ENCODE peak calls at places on chromosomes 7 and 10, in four cellular contexts. V, X, S and L are unnamed samples.

GRCh38 chr10:78318305-78318704 is 284.6 kb downstream of the RPS24 start:
- DNase-seq in V (no peak), X (no peak), S (no peak), L (no peak)

GRCh38 chr10:116197961-116198360 is 75.0 kb downstream of the GFRA1 start:
- DNase-seq in V (no peak), X (no peak), S (no peak), L (no peak)

GRCh38 chr7:47936323-47936722 is 11.9 kb downstream of the PKD1L1 start:
- DNase-seq in V (no peak), X (no peak), S (no peak), L (no peak)

GRCh38 chr10:10044959-10045764 is 972.5 kb upstream of the CELF2 start:
- DNase-seq in V (no peak), X (no peak), S (no peak), L (no peak)

GRCh38 chr7:121620206-121620605 is 224.1 kb upstream of the FAM3C start:
- DNase-seq in V (no peak), X (no peak), S (no peak), L (no peak)

GRCh38 chr10:22137542-22137941 is 80.3 kb downstream of the EBLN1 start:
- DNase-seq in V (no peak), X (no peak), S (no peak), L (no peak)

GRCh38 chr7:104982308-104982755 is 31.7 kb upstream of the KMT2E start:
- DNase-seq in V (no peak), X (no peak), S (peak), L (no peak)

GRCh38 chr7:151727579-151728285 is 149.2 kb downstream of the PRKAG2 start:
- DNase-seq in V (no peak), X (peak), S (peak), L (no peak)

GRCh38 chr10:85959239-85959638 is 407.4 kb downstream of the GRID1 start:
- DNase-seq in V (no peak), X (no peak), S (no peak), L (no peak)

GRCh38 chr10:117218654-117219053 is 21.4 kb downstream of the KCNK18 start:
- DNase-seq in V (no peak), X (no peak), S (peak), L (no peak)

GRCh38 chr10:31315453-31315852 is 3.6 kb upstream of the ZEB1 start:
- DNase-seq in V (no peak), X (no peak), S (no peak), L (no peak)

GRCh38 chr7:34107306-34107705 is 202.0 kb downstream of the BMPER start:
- DNase-seq in V (no peak), X (no peak), S (no peak), L (no peak)

GRCh38 chr7:154289119-154289518 is 236.9 kb downstream of the DPP6 start:
- DNase-seq in V (no peak), X (no peak), S (no peak), L (no peak)

GRCh38 chr7:47170516-47170915 is 411.4 kb downstream of the TNS3 start:
- DNase-seq in V (no peak), X (no peak), S (no peak), L (no peak)

GRCh38 chr7:90298145-90299038 is 22.7 kb downstream of the FAM237B start:
- DNase-seq in V (peak), X (peak), S (peak), L (no peak)

DNA sequence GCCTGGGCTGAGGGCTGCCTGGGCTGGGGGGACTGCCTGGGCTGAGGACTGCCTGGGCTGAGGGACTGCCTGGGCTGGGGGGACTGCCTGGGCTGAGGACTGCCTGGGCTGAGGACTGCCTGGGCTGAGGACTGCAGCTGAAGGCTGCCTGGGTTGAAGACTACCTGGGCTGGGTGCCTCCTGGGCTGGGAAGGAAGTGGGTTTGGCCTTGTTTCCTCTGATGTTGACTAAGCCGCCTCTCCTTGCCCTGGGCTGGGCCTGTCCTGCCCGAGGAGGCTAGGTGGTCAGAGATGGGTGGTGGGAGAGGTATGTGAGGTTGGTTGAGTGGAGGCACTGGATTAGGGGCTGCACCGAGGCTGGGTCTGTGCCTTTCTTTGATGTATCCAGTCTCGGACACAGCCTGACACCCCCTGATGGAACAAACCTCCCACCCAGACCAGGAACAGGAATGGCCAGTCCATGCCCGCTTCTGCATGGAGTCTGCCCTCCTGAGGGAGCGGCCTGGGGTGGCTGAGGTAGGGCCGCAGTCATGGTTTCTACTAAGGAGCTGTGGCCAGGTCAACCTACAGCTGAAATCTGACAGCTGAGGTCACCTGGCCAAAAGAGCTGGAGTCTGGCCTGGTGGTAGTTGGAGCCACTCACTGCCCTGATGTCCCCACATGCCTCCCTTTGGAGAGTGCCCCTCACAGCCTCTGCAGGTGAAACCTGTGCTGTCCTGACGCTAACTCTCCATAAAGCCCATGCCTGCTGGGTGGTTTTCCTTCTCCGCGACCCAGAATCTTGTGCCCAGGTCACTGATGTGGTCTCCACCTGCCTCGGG is 22.3 kb downstream of the SCART1 start:
- DNase-seq in V (no peak), X (peak), S (no peak), L (no peak)
- TF ChIP-seq CTCF in V (no peak), X (no peak), S (no peak), L (no peak)

DNA sequence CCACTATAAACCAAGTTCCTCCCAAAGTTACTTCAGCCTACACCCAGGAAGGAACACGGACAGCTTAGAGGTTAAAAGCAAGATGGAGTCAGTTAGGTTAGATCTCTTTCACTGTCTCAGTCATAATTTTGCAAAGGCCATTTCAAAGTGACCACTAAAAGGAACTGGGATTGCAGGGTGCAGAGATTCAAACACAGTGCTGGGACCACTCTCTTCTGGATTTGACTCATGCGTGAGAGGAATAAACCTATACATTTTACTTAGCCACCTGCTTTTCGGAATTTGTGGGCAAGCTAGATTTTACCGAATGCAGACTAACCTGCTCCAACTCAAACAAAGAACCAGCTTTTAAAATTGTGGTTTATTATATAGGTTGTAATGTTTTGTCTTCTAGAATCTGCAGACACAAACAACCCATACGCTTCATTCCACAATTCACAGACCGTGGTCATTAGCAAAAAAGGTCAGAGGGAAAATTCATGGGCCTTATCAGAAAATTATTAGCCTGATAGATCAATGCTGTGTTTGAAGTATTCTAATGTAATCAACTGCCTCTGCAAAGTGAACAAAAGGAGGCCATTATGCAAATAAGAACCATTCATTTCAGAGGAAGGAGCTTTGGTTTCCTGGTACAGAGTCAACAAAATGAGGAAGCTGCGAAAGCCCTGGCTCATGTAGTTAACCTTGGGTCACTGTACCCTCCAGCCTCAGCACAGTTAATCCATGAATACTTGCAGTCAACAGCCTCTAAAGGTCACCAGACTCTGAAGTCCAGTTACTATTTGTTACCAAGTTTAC is 342.7 kb upstream of the KLF6 start:
- DNase-seq in V (peak), X (no peak), S (no peak), L (no peak)
- TF ChIP-seq FOXJ3 in V (no peak), X (no peak), S (no peak), L (no peak)

GRCh38 chr7:157234271-157234670 is 95.5 kb downstream of the UBE3C start:
- DNase-seq in V (no peak), X (peak), S (no peak), L (no peak)

GRCh38 chr7:157239571-157240270 is 97.1 kb upstream of the DNAJB6 start:
- DNase-seq in V (no peak), X (no peak), S (no peak), L (no peak)

GRCh38 chr7:157241631-157242030 is 95.2 kb upstream of the DNAJB6 start:
- DNase-seq in V (no peak), X (no peak), S (no peak), L (no peak)

GRCh38 chr7:157235357-157236018 is 96.8 kb downstream of the UBE3C start:
- DNase-seq in V (peak), X (no peak), S (no peak), L (no peak)

DNA sequence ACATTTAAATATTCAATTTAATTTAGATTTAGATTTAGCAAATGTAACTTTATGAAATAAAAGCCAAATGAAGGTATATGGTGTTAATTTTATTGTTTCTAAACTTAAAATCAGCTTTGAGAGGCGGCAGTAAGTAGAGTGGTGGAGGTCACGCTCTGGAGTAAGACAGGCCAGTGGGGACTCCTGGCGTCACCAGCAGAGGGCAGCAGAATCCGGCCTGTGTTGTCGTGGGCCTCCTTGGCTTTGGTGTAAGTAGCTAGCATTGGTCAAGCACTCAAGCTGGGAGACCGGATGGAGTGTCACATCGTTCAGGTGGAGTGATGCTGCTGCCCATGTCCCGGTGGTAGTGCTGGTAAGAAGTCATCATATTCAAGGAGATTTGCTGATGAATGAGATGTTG is 98.7 kb upstream of the DNAJB6 start:
- DNase-seq in V (no peak), X (peak), S (peak), L (peak)
- TF ChIP-seq CTCF in V (peak), X (peak), S (peak), L (peak)

GRCh38 chr10:4648968-4649367 is 177.0 kb upstream of the AKR1E2 start:
- DNase-seq in V (no peak), X (no peak), S (no peak), L (no peak)
- TF ChIP-seq FOXJ3 in V (no peak), X (no peak), S (no peak), L (no peak)